ENCODE peak calls at places on chromosomes 7 and 10, in six cellular contexts. A is thoracic aorta, V is A549, Z is fibroblast of villous mesenchyme, N is testis, K is PC-9. X is an unnamed sample.

GRCh38 chr10:133298466-133298865 is 10.2 kb downstream of the TUBGCP2 start:
- DNase-seq in A (no peak), V (no peak), Z (no peak), N (no peak), K (no peak), X (no peak)

GRCh38 chr10:119667562-119668328 is 16.6 kb downstream of the BAG3 start:
- DNase-seq in A (peak), V (peak), Z (peak), N (peak), K (peak), X (peak)

GRCh38 chr7:113880467-113881040 is 38.3 kb downstream of the PPP1R3A start:
- DNase-seq in A (no peak), V (no peak), Z (no peak), N (no peak), K (no peak), X (no peak)

GRCh38 chr7:124940306-124940705 is 10.7 kb upstream of the POT1 start:
- DNase-seq in A (no peak), V (no peak), Z (no peak), N (no peak), K (no peak), X (no peak)

GRCh38 chr7:140674356-140674800 is 1.6 kb downstream of the ADCK2 start:
- DNase-seq in A (no peak), V (no peak), Z (no peak), N (no peak), K (no peak), X (no peak)

GRCh38 chr10:63437334-63437949 is 28.3 kb downstream of the JMJD1C start:
- DNase-seq in A (no peak), V (no peak), Z (peak), N (no peak), K (no peak), X (peak)

GRCh38 chr10:132305654-132306340 is 2.0 kb downstream of the STK32C start:
- DNase-seq in A (no peak), V (peak), Z (no peak), N (no peak), K (no peak), X (no peak)

GRCh38 chr10:35271086-35271834 is 65.0 kb upstream of the CCNY start:
- DNase-seq in A (no peak), V (no peak), Z (no peak), N (no peak), K (no peak), X (no peak)

GRCh38 chr10:103648951-103649532 is 155.5 kb downstream of the NEURL1 start:
- DNase-seq in A (peak), V (no peak), Z (peak), N (peak), K (no peak), X (no peak)

GRCh38 chr7:133484135-133484534 is 231.3 kb downstream of the EXOC4 start:
- DNase-seq in A (no peak), V (no peak), Z (no peak), N (no peak), K (no peak), X (no peak)

GRCh38 chr7:131235489-131236317 is 92.0 kb upstream of the MKLN1 start:
- DNase-seq in A (peak), V (peak), Z (peak), N (no peak), K (peak), X (peak)

GRCh38 chr7:5774136-5774535 is 7.3 kb downstream of the RNF216 start:
- DNase-seq in A (no peak), V (no peak), Z (no peak), N (no peak), K (no peak), X (no peak)

GRCh38 chr7:130632111-130632510 is 36.4 kb downstream of the COPG2 start:
- DNase-seq in A (no peak), V (no peak), Z (peak), N (no peak), K (no peak), X (no peak)

GRCh38 chr10:132878730-132879407 is 63.5 kb downstream of the CFAP46 start:
- DNase-seq in A (no peak), V (no peak), Z (no peak), N (no peak), K (no peak), X (no peak)

GRCh38 chr10:88582806-88583583 is at the start of gene RNLS:
- DNase-seq in A (peak), V (peak), Z (peak), N (peak), K (no peak), X (no peak)

GRCh38 chr7:8714791-8715190 is 281.4 kb downstream of the NXPH1 start:
- DNase-seq in A (no peak), V (no peak), Z (no peak), N (no peak), K (no peak), X (peak)

GRCh38 chr7:8184241-8184640 is 77.7 kb downstream of the ICA1 start:
- DNase-seq in A (no peak), V (no peak), Z (no peak), N (no peak), K (no peak), X (no peak)

GRCh38 chr10:95414844-95415545 is 124.2 kb upstream of the PDLIM1 start:
- DNase-seq in A (no peak), V (no peak), Z (no peak), N (no peak), K (no peak), X (no peak)

GRCh38 chr7:48094861-48095293 is 5.8 kb downstream of the UPP1 start:
- DNase-seq in A (no peak), V (no peak), Z (peak), N (no peak), K (peak), X (peak)

GRCh38 chr10:93751832-93752231 is 5.9 kb upstream of the LGI1 start:
- DNase-seq in A (no peak), V (peak), Z (peak), N (peak), K (peak), X (no peak)

GRCh38 chr10:1662361-1663025 is 74.8 kb downstream of the ADARB2 start:
- DNase-seq in A (no peak), V (no peak), Z (no peak), N (no peak), K (no peak), X (no peak)

DNA sequence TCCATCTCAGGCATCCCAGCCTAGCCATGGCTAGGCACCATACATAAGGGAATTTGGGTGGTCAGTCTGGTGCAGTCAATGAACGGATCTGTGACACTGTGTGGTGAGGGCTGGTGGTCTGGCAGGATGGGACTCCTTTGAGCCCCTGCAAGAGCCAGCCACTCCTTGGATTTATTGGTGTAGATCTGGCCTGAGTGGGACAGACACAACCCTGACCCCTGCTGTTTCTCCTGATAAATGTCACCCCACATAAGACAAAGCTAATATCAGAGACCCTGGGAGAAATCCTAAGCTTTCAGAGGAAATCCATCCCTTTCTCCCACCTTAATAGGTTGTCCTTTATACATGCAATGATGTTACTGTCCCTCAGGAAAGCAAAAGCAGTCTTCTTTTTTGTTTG is 2.3 kb downstream of the FBXO24 start:
- DNase-seq in A (no peak), V (peak), Z (peak), N (no peak), K (no peak), X (no peak)
- TF ChIP-seq CTCF in A (no peak), V (peak), Z (peak), N (no peak), K (peak), X (peak)

GRCh38 chr7:128831178-128831993 is 1.2 kb downstream of the FLNC start:
- DNase-seq in A (no peak), V (no peak), Z (peak), N (no peak), K (peak), X (no peak)
- H3K4me3 ChIP-seq in A (peak), V (no peak), Z (peak), N (peak), K (no peak), X (peak)

DNA sequence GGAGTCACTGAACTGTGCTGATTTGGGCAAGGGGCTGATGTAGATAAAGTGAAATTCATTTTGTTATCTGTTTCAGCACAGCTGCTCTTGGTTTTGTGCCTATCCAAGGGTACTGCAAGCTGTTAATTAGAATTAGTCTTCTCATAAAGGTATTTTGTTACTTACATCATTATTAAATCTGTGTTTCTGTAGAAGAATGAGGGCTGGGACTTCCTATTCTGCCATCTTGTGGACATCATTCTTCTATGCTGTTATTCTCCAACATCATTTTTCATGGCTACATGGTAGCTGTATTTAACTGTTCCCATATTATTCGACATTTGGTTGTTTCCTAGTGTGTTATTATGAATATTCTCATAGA is 76.2 kb upstream of the CCDC71L start:
- DNase-seq in A (no peak), V (peak), Z (peak), N (no peak), K (no peak), X (no peak)
- TF ChIP-seq CTCF in A (no peak), V (peak), Z (peak), N (peak), K (peak), X (peak)

DNA sequence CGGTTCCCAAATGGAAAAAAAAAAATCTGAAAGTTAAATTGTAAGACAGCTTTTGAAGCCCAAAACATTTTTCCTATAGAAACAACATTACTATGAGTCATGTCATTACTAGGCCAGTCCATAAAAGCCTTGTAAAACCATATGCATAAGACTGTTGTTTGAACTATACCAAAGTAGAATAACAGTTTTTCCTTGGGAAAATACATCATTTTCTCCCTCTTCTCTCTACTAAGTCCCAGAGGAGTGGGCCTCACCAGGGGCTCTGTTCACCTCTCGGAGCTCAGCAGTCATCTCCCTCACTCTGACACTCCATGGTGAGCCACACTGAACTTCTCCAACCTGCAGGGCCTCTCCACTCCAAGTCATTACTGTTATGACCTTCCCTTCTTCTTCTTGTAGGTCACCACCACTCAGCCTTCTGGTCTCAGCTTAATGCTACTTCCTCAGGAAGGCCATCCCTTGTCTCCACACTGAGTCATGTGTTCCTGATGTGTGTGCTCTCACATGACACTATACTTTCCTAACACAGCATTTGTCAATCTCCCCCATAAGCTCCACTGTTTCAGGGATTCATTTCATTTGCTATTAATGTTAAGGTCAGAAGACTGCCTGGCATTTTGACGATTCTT is 32.5 kb downstream of the ZNF438 start:
- DNase-seq in A (no peak), V (peak), Z (peak), N (no peak), K (no peak), X (no peak)
- H3K4me3 ChIP-seq in A (peak), V (no peak), Z (peak), N (no peak), K (no peak), X (no peak)

DNA sequence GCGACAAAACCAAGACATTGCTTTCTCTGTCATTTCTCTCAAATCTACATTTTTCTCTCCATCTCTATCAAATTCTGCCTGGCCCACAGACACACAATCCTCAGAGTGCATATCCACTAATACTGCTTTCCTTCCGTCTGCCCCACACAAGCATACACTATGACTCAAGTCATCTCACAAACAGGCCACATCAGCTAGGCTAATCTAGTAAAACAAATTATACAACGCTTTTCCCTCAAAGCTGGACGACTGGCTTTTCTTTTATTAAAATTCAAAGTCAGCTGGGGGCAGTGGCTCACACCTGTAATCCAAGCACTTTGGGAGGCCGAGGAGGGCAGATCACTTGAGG is 161.2 kb downstream of the FAM107B start:
- DNase-seq in A (no peak), V (no peak), Z (no peak), N (no peak), K (no peak), X (no peak)
- TF ChIP-seq CTCF in A (no peak), V (no peak), Z (no peak), N (no peak), K (no peak), X (no peak)

GRCh38 chr10:89836840-89837172 is 135.4 kb downstream of the KIF20B start:
- DNase-seq in A (no peak), V (no peak), Z (no peak), N (no peak), K (no peak), X (no peak)

GRCh38 chr10:89838002-89838615 is 136.7 kb downstream of the KIF20B start:
- DNase-seq in A (no peak), V (no peak), Z (no peak), N (peak), K (no peak), X (no peak)

DNA sequence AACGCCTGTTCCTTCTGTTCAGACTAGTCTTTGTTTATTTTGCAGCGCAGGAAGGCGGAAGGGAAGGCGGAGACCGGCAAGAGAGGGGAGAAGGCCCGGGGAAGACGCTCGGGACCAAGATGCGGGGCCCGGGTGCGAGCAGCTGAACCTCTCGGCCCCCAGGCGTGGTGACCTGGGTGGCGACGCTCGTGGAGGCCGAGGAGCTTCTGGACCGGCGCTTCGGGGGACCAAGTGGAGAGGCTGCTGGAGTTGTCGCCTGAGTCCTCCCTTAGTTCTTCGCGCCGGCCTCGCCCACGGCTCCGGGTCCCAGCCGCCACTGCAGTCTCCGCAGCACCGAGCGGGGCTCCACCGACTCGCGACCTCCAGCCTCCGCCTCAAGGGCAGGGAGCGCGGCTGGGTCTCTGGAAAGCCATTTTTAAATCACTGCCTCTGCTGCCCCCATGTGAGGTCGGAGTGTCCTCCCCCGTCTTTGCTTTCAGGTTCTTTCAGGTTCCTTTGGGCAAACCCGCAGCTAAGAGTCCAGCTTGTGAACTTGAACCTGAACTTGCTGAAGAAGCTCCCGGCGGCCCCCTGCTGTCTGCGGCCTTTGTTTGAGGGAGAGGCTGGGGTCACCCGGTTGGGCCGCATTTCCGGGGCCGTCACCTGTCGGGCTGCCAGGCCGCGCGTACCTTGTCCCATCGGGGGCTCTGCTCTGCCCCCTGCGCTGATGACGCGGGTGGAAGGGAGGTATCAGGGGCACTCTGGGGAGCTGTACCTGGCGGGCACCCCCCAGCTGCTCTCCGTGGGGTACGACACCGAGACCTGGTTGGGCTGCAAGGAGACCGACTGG is 136.0 kb downstream of the KIF20B start:
- DNase-seq in A (no peak), V (no peak), Z (peak), N (peak), K (peak), X (no peak)
- H3K4me3 ChIP-seq in A (peak), V (no peak), Z (peak), N (peak), K (no peak), X (peak)

GRCh38 chr7:84912537-84912936 is 274.3 kb downstream of the SEMA3D start:
- DNase-seq in A (no peak), V (no peak), Z (no peak), N (no peak), K (no peak), X (no peak)

GRCh38 chr7:84913731-84914130 is 273.1 kb downstream of the SEMA3D start:
- DNase-seq in A (no peak), V (no peak), Z (peak), N (no peak), K (no peak), X (no peak)

GRCh38 chr7:84912993-84913635 is 273.7 kb downstream of the SEMA3D start:
- DNase-seq in A (no peak), V (no peak), Z (peak), N (no peak), K (peak), X (no peak)

GRCh38 chr7:84916161-84916560 is 270.7 kb downstream of the SEMA3D start:
- DNase-seq in A (no peak), V (no peak), Z (no peak), N (no peak), K (no peak), X (no peak)

DNA sequence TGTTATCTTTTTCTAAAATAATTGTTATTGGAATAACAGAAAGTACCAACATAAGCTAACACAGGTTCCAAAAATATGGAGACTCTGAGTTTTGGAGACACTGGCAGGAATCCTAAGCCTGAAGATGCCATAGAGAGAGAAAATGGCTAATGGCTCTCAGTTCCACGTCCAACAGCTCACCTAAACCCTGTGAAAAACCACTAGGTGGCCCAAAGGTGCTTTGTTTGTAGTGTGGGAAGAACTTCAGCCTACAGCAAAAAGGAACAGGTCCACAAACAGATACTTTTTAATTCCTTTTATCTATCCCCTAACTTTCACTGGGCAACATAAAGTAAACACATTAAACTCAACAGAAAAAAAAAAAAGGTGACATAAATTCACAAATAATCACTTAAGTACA is 272.3 kb downstream of the SEMA3D start:
- DNase-seq in A (no peak), V (peak), Z (no peak), N (no peak), K (no peak), X (no peak)
- TF ChIP-seq CTCF in A (no peak), V (peak), Z (no peak), N (no peak), K (no peak), X (peak)

GRCh38 chr7:94395141-94396041 is 696 bp downstream of the COL1A2 start:
- DNase-seq in A (no peak), V (peak), Z (peak), N (peak), K (no peak), X (peak)
- H3K4me3 ChIP-seq in A (peak), V (no peak), Z (peak), N (peak), K (no peak), X (peak)

DNA sequence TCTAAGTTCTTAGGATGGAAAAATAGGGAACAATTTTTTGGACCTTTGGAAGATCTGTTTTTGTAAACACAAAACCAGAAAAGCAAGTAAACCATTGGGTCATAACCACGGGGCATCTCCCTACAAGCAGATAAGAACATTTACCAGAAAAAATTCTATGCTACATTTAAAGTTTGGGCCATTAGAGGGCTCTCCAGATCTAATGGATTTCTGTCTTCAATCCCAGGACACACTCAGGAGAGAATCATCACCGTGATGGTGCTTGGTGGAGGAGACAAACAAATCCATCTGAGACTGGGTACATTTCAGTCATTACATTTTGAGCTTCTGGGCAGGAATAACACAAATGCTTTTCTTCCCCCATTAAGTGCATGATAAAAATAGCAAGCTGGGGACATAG is 178.4 kb upstream of the TARP start:
- DNase-seq in A (no peak), V (peak), Z (peak), N (no peak), K (no peak), X (no peak)
- TF ChIP-seq CTCF in A (no peak), V (peak), Z (peak), N (no peak), K (peak), X (peak)

X was measured in retinal pigment epithelial cell.